ENCODE peak calls at places on chromosomes 4 and X, in seven cellular contexts. G, D, A, I, J, X and L are unnamed samples. For H3K27me3, the result is how much of the 10 kb centered on the place peaks cover.

GRCh38 chr4:81040175-81040659 is 9.7 kb downstream of the BMP3 start:
- DNase-seq in X (no peak), J (no peak), G (no peak), A (no peak), D (no peak), I (peak), L (peak)

GRCh38 chr4:26083987-26084386 is 170.0 kb downstream of the SMIM20 start:
- DNase-seq in J (no peak), X (peak), G (no peak), I (no peak), D (no peak), A (no peak), L (peak)

GRCh38 chr4:130896920-130897319 is 1801.0 kb downstream of the C4orf33 start:
- DNase-seq in G (no peak), A (no peak), J (no peak), D (no peak), X (no peak), I (no peak), L (no peak)

GRCh38 chrX:48530736-48531135 is 8.8 kb upstream of the TBC1D25 start:
- DNase-seq in I (no peak), A (no peak), G (no peak), J (no peak), D (no peak), X (no peak), L (no peak)

GRCh38 chr4:158817562-158818370 is 48.9 kb downstream of the FNIP2 start:
- DNase-seq in X (no peak), J (no peak), G (no peak), I (no peak), A (no peak), D (no peak), L (no peak)

GRCh38 chr4:3323071-3323481 is 30.3 kb downstream of the RGS12 start:
- DNase-seq in A (peak), X (no peak), I (no peak), G (no peak), D (no peak), J (no peak), L (no peak)

GRCh38 chr4:91279899-91280298 is 1023.9 kb upstream of the GRID2 start:
- DNase-seq in D (no peak), A (no peak), J (no peak), I (no peak), G (no peak), X (no peak), L (no peak)

GRCh38 chr4:145681518-145681917 is 1.6 kb downstream of the C4orf51 start:
- DNase-seq in D (no peak), G (no peak), J (no peak), A (no peak), X (no peak), I (no peak), L (no peak)

GRCh38 chr4:174496631-174497442 is 25.5 kb downstream of the HPGD start:
- DNase-seq in X (no peak), G (no peak), J (no peak), I (no peak), A (no peak), D (no peak), L (no peak)

GRCh38 chrX:70970482-70970999 is 39.6 kb upstream of the SLC7A3 start:
- DNase-seq in D (no peak), G (no peak), A (no peak), J (no peak), I (peak), X (no peak), L (peak)

GRCh38 chrX:53073115-53073581 is 9.0 kb upstream of the TSPYL2 start:
- DNase-seq in X (no peak), D (no peak), A (no peak), I (no peak), J (no peak), G (no peak), L (no peak)

GRCh38 chr4:120517966-120518365 is 404.6 kb downstream of the PRDM5 start:
- DNase-seq in I (no peak), J (no peak), A (no peak), G (no peak), X (peak), D (no peak), L (peak)

GRCh38 chr4:54165438-54165837 is 63.7 kb upstream of the PDGFRA start:
- DNase-seq in I (no peak), D (no peak), A (no peak), X (no peak), J (no peak), G (no peak), L (no peak)

GRCh38 chr4:55435136-55435535 is 39.4 kb downstream of the TMEM165 start:
- DNase-seq in X (no peak), J (no peak), D (no peak), A (no peak), I (no peak), G (no peak), L (peak)

GRCh38 chr4:70901607-70901983 is 574 bp upstream of the MOB1B start:
- DNase-seq in G (no peak), I (peak), A (no peak), D (no peak), X (no peak), J (no peak), L (no peak)

GRCh38 chr4:24024597-24024996 is 134.8 kb upstream of the PPARGC1A start:
- DNase-seq in I (no peak), J (no peak), D (no peak), X (no peak), A (no peak), G (no peak), L (no peak)

GRCh38 chr4:128275351-128275750 is 12.3 kb downstream of the PGRMC2 start:
- DNase-seq in X (no peak), G (no peak), D (no peak), I (no peak), A (no peak), J (no peak), L (no peak)

DNA sequence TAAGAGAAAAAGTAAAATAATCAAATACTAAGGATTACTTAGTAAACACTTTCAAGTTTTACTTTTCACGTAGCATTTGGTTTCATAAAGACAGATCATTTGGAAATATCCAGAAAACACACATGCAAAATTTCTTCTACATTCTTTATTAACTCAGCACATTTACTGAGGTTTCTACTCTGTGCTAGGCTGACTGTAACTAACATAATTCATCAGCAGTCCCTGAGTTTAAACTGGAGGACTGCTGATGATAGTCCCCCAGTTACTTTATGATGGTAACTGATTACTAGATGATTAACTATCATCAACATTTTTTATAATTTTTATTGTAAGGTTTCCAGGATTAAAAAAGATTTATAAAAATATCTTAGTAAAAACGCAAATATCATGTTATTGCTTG is 12.3 kb downstream of the LEF1 start:
- DNase-seq in X (no peak), J (no peak), G (no peak), D (no peak), I (no peak), A (no peak), L (no peak)
- H3K27me3 ChIP-seq in X (under half), J (under half), G (under half), D (under half), I (under half), A (under half), L (under half)

GRCh38 chrX:103791233-103791632 is 14.6 kb downstream of the PLP1 start:
- DNase-seq in J (no peak), X (no peak), I (no peak), G (no peak), A (no peak), D (no peak), L (no peak)

GRCh38 chrX:103793541-103793932 is 16.9 kb downstream of the PLP1 start:
- DNase-seq in I (no peak), G (no peak), J (no peak), A (no peak), X (no peak), D (no peak), L (no peak)

GRCh38 chrX:103791826-103792458 is 15.3 kb downstream of the PLP1 start:
- DNase-seq in A (no peak), D (no peak), I (no peak), J (no peak), X (no peak), G (no peak), L (no peak)

GRCh38 chrX:103794117-103794516 is 17.5 kb downstream of the PLP1 start:
- DNase-seq in I (no peak), X (no peak), J (no peak), G (no peak), D (no peak), A (no peak), L (no peak)

GRCh38 chrX:103792916-103793540 is 16.4 kb downstream of the PLP1 start:
- DNase-seq in I (no peak), A (no peak), G (no peak), X (no peak), D (no peak), J (no peak), L (no peak)
- H3K4me3 ChIP-seq in I (no peak), A (no peak), G (no peak), X (no peak), D (no peak), J (no peak), L (no peak)

DNA sequence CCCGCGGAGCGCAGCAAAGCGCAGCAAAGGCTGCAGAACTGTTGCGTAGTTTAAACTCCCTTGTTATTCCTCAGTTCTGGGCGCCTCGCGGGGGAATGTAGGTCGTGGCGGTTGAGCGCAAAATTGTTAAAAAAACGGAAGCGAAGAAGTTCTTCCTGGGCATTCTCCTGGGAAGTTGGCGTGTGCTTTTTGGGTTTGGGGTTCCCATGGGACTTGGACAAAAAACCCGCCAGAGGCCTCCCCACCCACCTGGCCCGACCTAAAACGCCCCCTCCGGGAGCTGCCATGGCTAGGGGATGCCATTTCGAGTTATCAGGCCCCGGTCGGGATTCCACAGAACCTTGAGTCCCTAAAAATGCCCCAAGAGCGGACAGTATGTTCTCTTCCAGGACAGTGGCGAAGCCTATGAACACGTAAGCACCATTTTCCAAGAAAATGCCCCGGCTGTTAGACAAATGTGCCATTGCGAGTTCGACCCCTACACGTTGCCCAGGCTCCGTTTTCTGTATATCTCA is 8.9 kb downstream of the ZIC3 start:
- DNase-seq in A (no peak), G (peak), I (no peak), D (no peak), J (no peak), X (no peak), L (no peak)
- H3K27me3 ChIP-seq in A (under half), G (under half), I (under half), D (under half), J (under half), X (under half), L (under half)

GRCh38 chrX:101081257-101081656 is 2.6 kb downstream of the TMEM35A start:
- DNase-seq in G (no peak), J (no peak), A (no peak), D (no peak), X (no peak), I (no peak), L (no peak)
- H3K4me3 ChIP-seq in G (no peak), J (no peak), A (no peak), D (no peak), X (no peak), I (no peak), L (no peak)